ENCODE peak calls at places on chromosomes 2 and 18, in eight cellular contexts. One of them, this sample, is unnamed.

GRCh38 chr2:98910349-98911125 is 25.5 kb downstream of the CRACDL start:
- DNase-seq in neural crest cell: no peak
- DNase-seq in naive thymus-derived CD8-positive, alpha-beta T cell: no peak
- DNase-seq in DMS153: no peak
- DNase-seq in OCI-M1: no peak
- DNase-seq in activated T-cell treated with anti-CD3 and anti-CD28 coated beads, Interleukin-2, amount 50 U/mL, for 72 hours: no peak
- DNase-seq in H7: no peak
- DNase-seq in HEK293T: no peak
- DNase-seq in this sample: no peak

GRCh38 chr2:196413821-196414274 is 225.7 kb upstream of the CCDC150 start:
- DNase-seq in activated T-cell treated with anti-CD3 and anti-CD28 coated beads, Interleukin-2, amount 50 U/mL, for 72 hours: no peak
- DNase-seq in H7: no peak
- DNase-seq in DMS153: no peak
- DNase-seq in HEK293T: no peak
- DNase-seq in OCI-M1: no peak
- DNase-seq in naive thymus-derived CD8-positive, alpha-beta T cell: no peak
- DNase-seq in neural crest cell: no peak
- DNase-seq in this sample: no peak

GRCh38 chr2:156341482-156342251 is 9.1 kb upstream of the NR4A2 start:
- DNase-seq in HEK293T: peak; percentile 56
- DNase-seq in DMS153: peak; percentile 85
- DNase-seq in activated T-cell treated with anti-CD3 and anti-CD28 coated beads, Interleukin-2, amount 50 U/mL, for 72 hours: peak; percentile 89
- DNase-seq in H7: peak; percentile 86
- DNase-seq in naive thymus-derived CD8-positive, alpha-beta T cell: peak; percentile 88
- DNase-seq in OCI-M1: peak; percentile 97
- DNase-seq in neural crest cell: peak; percentile 76
- DNase-seq in this sample: peak; percentile 94

GRCh38 chr2:130185436-130185835 is 3.4 kb downstream of the MZT2B start:
- DNase-seq in activated T-cell treated with anti-CD3 and anti-CD28 coated beads, Interleukin-2, amount 50 U/mL, for 72 hours: no peak
- DNase-seq in naive thymus-derived CD8-positive, alpha-beta T cell: no peak
- DNase-seq in HEK293T: no peak
- DNase-seq in H7: no peak
- DNase-seq in DMS153: no peak
- DNase-seq in OCI-M1: no peak
- DNase-seq in neural crest cell: no peak
- DNase-seq in this sample: no peak

GRCh38 chr2:182732736-182733135 is 16.7 kb downstream of the DNAJC10 start:
- DNase-seq in H7: no peak
- DNase-seq in naive thymus-derived CD8-positive, alpha-beta T cell: no peak
- DNase-seq in neural crest cell: no peak
- DNase-seq in activated T-cell treated with anti-CD3 and anti-CD28 coated beads, Interleukin-2, amount 50 U/mL, for 72 hours: no peak
- DNase-seq in OCI-M1: no peak
- DNase-seq in HEK293T: no peak
- DNase-seq in DMS153: no peak
- DNase-seq in this sample: no peak

GRCh38 chr2:152627010-152627957 is 90.0 kb downstream of the PRPF40A start:
- DNase-seq in H7: no peak
- DNase-seq in HEK293T: peak; percentile 20
- DNase-seq in naive thymus-derived CD8-positive, alpha-beta T cell: no peak
- DNase-seq in OCI-M1: peak; percentile 62
- DNase-seq in activated T-cell treated with anti-CD3 and anti-CD28 coated beads, Interleukin-2, amount 50 U/mL, for 72 hours: no peak
- DNase-seq in DMS153: no peak
- DNase-seq in neural crest cell: no peak
- DNase-seq in this sample: peak; percentile 52

GRCh38 chr2:95799490-95799889 is 192.1 kb downstream of the ANKRD36C start:
- DNase-seq in activated T-cell treated with anti-CD3 and anti-CD28 coated beads, Interleukin-2, amount 50 U/mL, for 72 hours: no peak
- DNase-seq in HEK293T: no peak
- DNase-seq in DMS153: no peak
- DNase-seq in H7: no peak
- DNase-seq in neural crest cell: no peak
- DNase-seq in naive thymus-derived CD8-positive, alpha-beta T cell: no peak
- DNase-seq in OCI-M1: no peak
- DNase-seq in this sample: no peak

GRCh38 chr2:227411320-227411989 is 23.7 kb upstream of the SCYGR1 start:
- DNase-seq in HEK293T: no peak
- DNase-seq in activated T-cell treated with anti-CD3 and anti-CD28 coated beads, Interleukin-2, amount 50 U/mL, for 72 hours: peak; percentile 82
- DNase-seq in neural crest cell: no peak
- DNase-seq in DMS153: no peak
- DNase-seq in H7: no peak
- DNase-seq in naive thymus-derived CD8-positive, alpha-beta T cell: peak; percentile 24
- DNase-seq in OCI-M1: no peak
- DNase-seq in this sample: peak; percentile 22

GRCh38 chr2:111634050-111634784 is 249.8 kb downstream of the ANAPC1 start:
- DNase-seq in OCI-M1: peak; percentile 29
- DNase-seq in neural crest cell: no peak
- DNase-seq in DMS153: no peak
- DNase-seq in naive thymus-derived CD8-positive, alpha-beta T cell: no peak
- DNase-seq in H7: no peak
- DNase-seq in activated T-cell treated with anti-CD3 and anti-CD28 coated beads, Interleukin-2, amount 50 U/mL, for 72 hours: peak; percentile 52
- DNase-seq in HEK293T: no peak
- DNase-seq in this sample: no peak

GRCh38 chr2:9343524-9343923 is 79.8 kb downstream of the ITGB1BP1 start:
- DNase-seq in neural crest cell: no peak
- DNase-seq in HEK293T: no peak
- DNase-seq in DMS153: no peak
- DNase-seq in naive thymus-derived CD8-positive, alpha-beta T cell: no peak
- DNase-seq in H7: no peak
- DNase-seq in OCI-M1: no peak
- DNase-seq in activated T-cell treated with anti-CD3 and anti-CD28 coated beads, Interleukin-2, amount 50 U/mL, for 72 hours: no peak
- DNase-seq in this sample: no peak

GRCh38 chr2:27501042-27501441 is 4.4 kb downstream of the GCKR start:
- DNase-seq in neural crest cell: no peak
- DNase-seq in HEK293T: no peak
- DNase-seq in naive thymus-derived CD8-positive, alpha-beta T cell: no peak
- DNase-seq in DMS153: no peak
- DNase-seq in activated T-cell treated with anti-CD3 and anti-CD28 coated beads, Interleukin-2, amount 50 U/mL, for 72 hours: no peak
- DNase-seq in OCI-M1: no peak
- DNase-seq in H7: no peak
- DNase-seq in this sample: no peak

GRCh38 chr2:9237831-9238230 is 31.2 kb downstream of the ASAP2 start:
- DNase-seq in naive thymus-derived CD8-positive, alpha-beta T cell: no peak
- DNase-seq in OCI-M1: no peak
- DNase-seq in HEK293T: no peak
- DNase-seq in DMS153: no peak
- DNase-seq in activated T-cell treated with anti-CD3 and anti-CD28 coated beads, Interleukin-2, amount 50 U/mL, for 72 hours: no peak
- DNase-seq in H7: no peak
- DNase-seq in neural crest cell: no peak
- DNase-seq in this sample: no peak

GRCh38 chr18:22385718-22386117 is 32.0 kb downstream of the CTAGE1 start:
- DNase-seq in DMS153: no peak
- DNase-seq in OCI-M1: no peak
- DNase-seq in HEK293T: no peak
- DNase-seq in H7: no peak
- DNase-seq in naive thymus-derived CD8-positive, alpha-beta T cell: no peak
- DNase-seq in activated T-cell treated with anti-CD3 and anti-CD28 coated beads, Interleukin-2, amount 50 U/mL, for 72 hours: no peak
- DNase-seq in neural crest cell: no peak
- DNase-seq in this sample: no peak

GRCh38 chr2:227267406-227268115 is 57.5 kb upstream of the MFF start:
- DNase-seq in activated T-cell treated with anti-CD3 and anti-CD28 coated beads, Interleukin-2, amount 50 U/mL, for 72 hours: no peak
- DNase-seq in naive thymus-derived CD8-positive, alpha-beta T cell: no peak
- DNase-seq in OCI-M1: no peak
- DNase-seq in H7: no peak
- DNase-seq in HEK293T: no peak
- DNase-seq in DMS153: no peak
- DNase-seq in neural crest cell: no peak
- DNase-seq in this sample: peak; percentile 7

GRCh38 chr2:62118160-62118559 is 77.8 kb upstream of the B3GNT2 start:
- DNase-seq in H7: no peak
- DNase-seq in neural crest cell: no peak
- DNase-seq in HEK293T: no peak
- DNase-seq in OCI-M1: no peak
- DNase-seq in activated T-cell treated with anti-CD3 and anti-CD28 coated beads, Interleukin-2, amount 50 U/mL, for 72 hours: no peak
- DNase-seq in DMS153: no peak
- DNase-seq in naive thymus-derived CD8-positive, alpha-beta T cell: no peak
- DNase-seq in this sample: peak; percentile 19

GRCh38 chr2:214809751-214810564 is 475 bp upstream of the BARD1 start:
- DNase-seq in H7: peak; percentile 96
- DNase-seq in neural crest cell: peak; percentile 100
- DNase-seq in naive thymus-derived CD8-positive, alpha-beta T cell: peak; percentile 88
- DNase-seq in DMS153: peak; percentile 97
- DNase-seq in OCI-M1: peak; percentile 98
- DNase-seq in HEK293T: peak; percentile 94
- DNase-seq in activated T-cell treated with anti-CD3 and anti-CD28 coated beads, Interleukin-2, amount 50 U/mL, for 72 hours: peak; percentile 99
- DNase-seq in this sample: peak; percentile 98

This sample was measured in NB4.